ENCODE peak calls at places on chromosomes 4 and X, in four cellular contexts. K is WTC11, Q is H1, S is SK-N-SH. U is an unnamed sample.
A peak's percentile ranks its signal among the peaks of the same experiment; 100 is the strongest.

GRCh38 chr4:7721984-7722551 is 217.6 kb downstream of the AFAP1 start:
- DNase-seq in K (no peak), Q (no peak), S (no peak), U (peak; percentile 40)

GRCh38 chrX:17247144-17247543 is 127.9 kb upstream of the NHS start:
- DNase-seq in K (no peak), Q (no peak), S (no peak), U (peak; percentile 4)

GRCh38 chrX:132652871-132653270 is 164.0 kb upstream of the MBNL3 start:
- DNase-seq in K (no peak), Q (no peak), S (no peak), U (no peak)

GRCh38 chr4:136319789-136320470 is 1212.4 kb downstream of the PCDH18 start:
- DNase-seq in K (no peak), Q (no peak), S (no peak), U (peak; percentile 74)

GRCh38 chrX:16914058-16914457 is 32.4 kb upstream of the REPS2 start:
- DNase-seq in K (no peak), Q (no peak), S (no peak), U (no peak)

GRCh38 chr4:56320293-56320692 is 67.0 kb downstream of the AASDH start:
- DNase-seq in K (no peak), Q (no peak), S (no peak), U (no peak)

GRCh38 chr4:16161866-16162408 is 64.3 kb downstream of the TAPT1 start:
- DNase-seq in K (no peak), Q (no peak), S (no peak), U (no peak)

GRCh38 chr4:169345207-169345788 is 74.5 kb upstream of the SH3RF1 start:
- DNase-seq in K (no peak), Q (no peak), S (peak; percentile 10), U (no peak)

GRCh38 chr4:108685036-108685686 is 34.8 kb downstream of the OSTC start:
- DNase-seq in K (no peak), Q (no peak), S (no peak), U (no peak)

GRCh38 chrX:150329282-150329681 is 33.8 kb upstream of the MAMLD1 start:
- DNase-seq in K (no peak), Q (no peak), S (no peak), U (no peak)

GRCh38 chr4:114272226-114272625 is 292.8 kb upstream of the ARSJ start:
- DNase-seq in K (no peak), Q (no peak), S (no peak), U (peak; percentile 76)

GRCh38 chr4:2082118-2082517 is 23.0 kb downstream of the NAT8L start:
- DNase-seq in K (no peak), Q (no peak), S (no peak), U (no peak)

GRCh38 chrX:56600141-56600540 is 36.7 kb downstream of the UBQLN2 start:
- DNase-seq in K (no peak), Q (no peak), S (no peak), U (no peak)

GRCh38 chr4:128379860-128380259 is 92.2 kb upstream of the PGRMC2 start:
- DNase-seq in K (peak; percentile 56), Q (no peak), S (peak; percentile 25), U (peak; percentile 31)

GRCh38 chr4:182928061-182928460 is 10.9 kb upstream of the DCTD start:
- DNase-seq in K (peak; percentile 48), Q (no peak), S (no peak), U (peak; percentile 11)

GRCh38 chr4:86957214-86957613 is 22.4 kb downstream of the AFF1 start:
- DNase-seq in K (no peak), Q (no peak), S (no peak), U (no peak)

GRCh38 chrX:65587616-65588526 is 53.3 kb upstream of the LAS1L start:
- DNase-seq in K (no peak), Q (no peak), S (no peak), U (no peak)

GRCh38 chr4:52195882-52196281 is 144.8 kb downstream of the SPATA18 start:
- DNase-seq in K (no peak), Q (no peak), S (no peak), U (no peak)

GRCh38 chr4:118348886-118349285 is 3.9 kb downstream of the PRSS12 start:
- DNase-seq in K (no peak), Q (no peak), S (no peak), U (no peak)

GRCh38 chr4:53514509-53514908 is 76.8 kb downstream of the LNX1 start:
- DNase-seq in K (no peak), Q (no peak), S (peak; percentile 23), U (no peak)

GRCh38 chrX:135977611-135978010 is 3.8 kb upstream of the MMGT1 start:
- DNase-seq in K (no peak), Q (no peak), S (no peak), U (peak; percentile 50)

GRCh38 chr4:109472343-109472761 is 38.7 kb downstream of the SEC24B start:
- DNase-seq in K (no peak), Q (no peak), S (no peak), U (peak; percentile 7)

GRCh38 chr4:84032372-84032771 is 466.7 kb downstream of the NKX6-1 start:
- DNase-seq in K (no peak), Q (no peak), S (no peak), U (no peak)

GRCh38 chrX:19863237-19864223 is 23.9 kb downstream of the SH3KBP1 start:
- DNase-seq in K (no peak), Q (no peak), S (no peak), U (no peak)

GRCh38 chr4:183505556-183506388 is 914 bp downstream of the ING2 start:
- DNase-seq in K (peak; percentile 83), Q (peak; percentile 66), S (peak; percentile 90), U (peak; percentile 87)

GRCh38 chrX:10112510-10112909 is 44.3 kb upstream of the CLCN4 start:
- DNase-seq in K (no peak), Q (no peak), S (no peak), U (no peak)

GRCh38 chr4:161356351-161356750 is 807.4 kb downstream of the FSTL5 start:
- DNase-seq in K (no peak), Q (no peak), S (no peak), U (no peak)

GRCh38 chr4:185702147-185702663 is 109.8 kb downstream of the SORBS2 start:
- DNase-seq in K (no peak), Q (no peak), S (no peak), U (no peak)

GRCh38 chr4:26080876-26081628 is 167.0 kb downstream of the SMIM20 start:
- DNase-seq in K (no peak), Q (no peak), S (no peak), U (no peak)

GRCh38 chrX:6382284-6382683 is 152.6 kb downstream of the VCX3A start:
- DNase-seq in K (no peak), Q (no peak), S (no peak), U (no peak)

GRCh38 chr4:94523033-94523590 is 71.4 kb downstream of the PDLIM5 start:
- DNase-seq in K (no peak), Q (no peak), S (no peak), U (no peak)

GRCh38 chrX:82141942-82142341 is 940.0 kb downstream of the SH3BGRL start:
- DNase-seq in K (no peak), Q (no peak), S (no peak), U (no peak)

GRCh38 chrX:47458528-47458927 is 24.5 kb downstream of the ZNF41 start:
- DNase-seq in K (no peak), Q (no peak), S (no peak), U (no peak)

GRCh38 chr4:180642732-180643131 is 1600.5 kb upstream of the TENM3 start:
- DNase-seq in K (no peak), Q (no peak), S (no peak), U (no peak)

GRCh38 chr4:173333658-173334084 is 487 bp downstream of the HMGB2 start:
- DNase-seq in K (peak; percentile 35), Q (no peak), S (peak; percentile 71), U (no peak)

GRCh38 chr4:172147702-172148101 is 334.5 kb downstream of the GALNTL6 start:
- DNase-seq in K (no peak), Q (no peak), S (no peak), U (no peak)
- TF ChIP-seq MAX in K (no peak), Q (no peak), S (no peak), U (no peak)

DNA sequence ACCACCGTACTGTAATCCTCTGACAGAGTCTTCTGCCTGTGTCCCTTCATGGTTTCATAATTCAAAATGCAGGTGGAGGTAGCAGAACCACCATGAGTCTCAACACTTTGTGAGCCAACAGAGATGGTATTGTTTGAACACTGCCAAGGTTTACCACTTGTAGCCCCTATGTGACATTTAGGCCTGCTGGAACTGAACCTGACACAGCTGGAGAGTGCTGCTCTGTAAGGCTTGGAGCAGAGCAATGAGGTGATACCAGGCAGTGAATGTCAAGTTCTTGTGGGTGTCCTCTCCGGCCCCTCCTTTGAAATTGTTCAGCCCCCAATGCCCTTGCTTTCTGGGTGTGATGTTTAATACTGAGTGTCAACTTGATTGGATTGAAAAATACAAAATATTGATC is 1042.9 kb downstream of the ARAP2 start:
- DNase-seq in K (no peak), Q (no peak), S (no peak), U (no peak)
- TF ChIP-seq MAX in K (no peak), Q (no peak), S (no peak), U (no peak)

GRCh38 chrX:37347420-37347819 is 1.7 kb upstream of the PRRG1 start:
- DNase-seq in K (no peak), Q (no peak), S (no peak), U (no peak)

GRCh38 chrX:37348237-37349130 is 680 bp upstream of the PRRG1 start:
- DNase-seq in K (no peak), Q (no peak), S (no peak), U (no peak)

GRCh38 chrX:37350034-37350365 is 836 bp downstream of the PRRG1 start:
- DNase-seq in K (no peak), Q (no peak), S (peak; percentile 1), U (peak; percentile 4)

GRCh38 chrX:37353646-37354045 is 4.5 kb downstream of the PRRG1 start:
- DNase-seq in K (no peak), Q (no peak), S (no peak), U (no peak)

GRCh38 chrX:37349131-37350033 is at the start of gene PRRG1:
- DNase-seq in K (peak; percentile 80), Q (peak; percentile 41), S (peak; percentile 64), U (peak; percentile 42)
- TF ChIP-seq MAX in K (no peak), Q (no peak), S (no peak), U (no peak)

GRCh38 chr4:141102367-141102766 is 30.9 kb downstream of the RNF150 start:
- DNase-seq in K (no peak), Q (no peak), S (peak; percentile 58), U (peak; percentile 1)
- TF ChIP-seq MAX in K (no peak), Q (no peak), S (no peak), U (no peak)

DNA sequence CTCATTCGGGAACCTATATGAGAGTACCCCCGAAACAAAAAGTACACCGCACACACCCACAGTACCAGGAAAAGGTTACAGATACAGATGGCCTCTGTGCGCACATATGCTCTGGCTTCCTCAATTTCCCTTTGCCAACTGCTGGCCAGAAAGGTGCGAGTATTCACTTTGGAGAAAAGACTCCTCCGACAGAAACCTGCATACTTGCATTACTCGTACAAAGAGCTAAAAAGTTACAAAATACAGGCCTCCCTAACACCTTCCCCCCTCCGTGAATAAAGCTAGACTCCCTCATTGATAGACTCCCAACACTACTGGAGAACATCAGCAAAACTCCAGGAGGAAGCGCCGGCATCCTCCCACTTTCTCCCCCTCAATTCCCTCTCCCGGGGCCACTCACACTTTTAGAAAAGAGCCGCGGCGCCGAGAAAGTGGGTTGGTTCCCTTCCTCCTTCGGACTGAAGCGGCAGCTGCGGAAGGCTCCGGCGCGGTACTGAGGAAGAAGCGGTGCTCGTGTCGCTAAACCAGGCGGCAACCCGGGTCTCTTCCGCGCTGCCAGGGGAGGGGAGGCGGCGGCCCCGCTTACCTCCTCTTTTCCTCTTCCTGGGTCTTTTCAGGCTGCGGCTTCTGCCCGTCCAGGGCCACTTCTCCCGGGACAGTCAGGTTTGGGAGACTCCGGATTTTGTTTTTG is 1.2 kb downstream of the FBXW7 start:
- DNase-seq in K (peak; percentile 41), Q (no peak), S (peak; percentile 52), U (no peak)
- TF ChIP-seq MAX in K (no peak), Q (no peak), S (no peak), U (no peak)

GRCh38 chrX:115892787-115893671 is 277.5 kb upstream of the AGTR2 start:
- DNase-seq in K (peak; percentile 21), Q (no peak), S (peak; percentile 70), U (no peak)
- TF ChIP-seq MAX in K (no peak), Q (no peak), S (no peak), U (no peak)

U was measured in A549.